ENCODE peak calls at places on chromosomes 1 and 21, in five cellular contexts. F is GM06990, A is bronchial epithelial cell, R is osteoblast, B is WERI-Rb-1. Q is an unnamed sample.

GRCh38 chr1:42013881-42014470 is 95.3 kb upstream of the HIVEP3 start:
- DNase-seq in F (no peak), A (no peak), R (no peak), B (no peak), Q (no peak)

GRCh38 chr1:12067900-12068821 is 5.1 kb downstream of the TNFRSF8 start:
- DNase-seq in F (peak; percentile 75), A (peak; percentile 65), R (peak; percentile 98), B (no peak), Q (peak; percentile 90)

GRCh38 chr1:230851291-230851691 is 17.0 kb downstream of the C1orf198 start:
- DNase-seq in F (no peak), A (no peak), R (no peak), B (no peak), Q (peak; percentile 82)

GRCh38 chr1:222329493-222330045 is 218.3 kb downstream of the HHIPL2 start:
- DNase-seq in F (no peak), A (no peak), R (no peak), B (no peak), Q (no peak)

GRCh38 chr1:11731719-11732283 is 4.1 kb upstream of the AGTRAP start:
- DNase-seq in F (no peak), A (no peak), R (peak; percentile 88), B (peak; percentile 44), Q (peak; percentile 80)

GRCh38 chr1:18434041-18434440 is 46.7 kb upstream of the KLHDC7A start:
- DNase-seq in F (no peak), A (no peak), R (no peak), B (no peak), Q (peak; percentile 26)

GRCh38 chr1:80675469-80675868 is 1125.3 kb upstream of the ADGRL2 start:
- DNase-seq in F (no peak), A (no peak), R (no peak), B (no peak), Q (no peak)

GRCh38 chr1:2099871-2100774 is 49.9 kb downstream of the PRKCZ start:
- DNase-seq in F (no peak), A (no peak), R (peak; percentile 96), B (no peak), Q (no peak)

GRCh38 chr1:201013991-201014815 is 9.3 kb downstream of the KIF21B start:
- DNase-seq in F (no peak), A (no peak), R (peak; percentile 69), B (peak; percentile 72), Q (peak; percentile 88)

GRCh38 chr1:149917590-149918144 is at the start of gene SV2A:
- DNase-seq in F (peak; percentile 42), A (no peak), R (peak; percentile 96), B (peak; percentile 88), Q (peak; percentile 93)

GRCh38 chr21:42127164-42128125 is 56.3 kb downstream of the UMODL1 start:
- DNase-seq in F (no peak), A (no peak), R (peak; percentile 31), B (no peak), Q (no peak)

GRCh38 chr1:64956241-64956640 is 10.1 kb downstream of the JAK1 start:
- DNase-seq in F (no peak), A (no peak), R (peak; percentile 60), B (no peak), Q (no peak)

GRCh38 chr1:100631015-100631521 is 88.5 kb upstream of the VCAM1 start:
- DNase-seq in F (no peak), A (peak; percentile 38), R (peak; percentile 88), B (no peak), Q (no peak)

GRCh38 chr1:202860744-202861419 is 28.1 kb downstream of the RABIF start:
- DNase-seq in F (peak; percentile 29), A (peak; percentile 79), R (no peak), B (peak; percentile 86), Q (peak; percentile 94)

GRCh38 chr1:215557504-215557903 is 9.6 kb upstream of the KCTD3 start:
- DNase-seq in F (no peak), A (no peak), R (no peak), B (no peak), Q (no peak)

GRCh38 chr1:209250970-209251636 is 332.4 kb upstream of the CAMK1G start:
- DNase-seq in F (no peak), A (no peak), R (no peak), B (peak; percentile 16), Q (no peak)

GRCh38 chr21:38236232-38236631 is 20.6 kb upstream of the KCNJ15 start:
- DNase-seq in F (no peak), A (peak; percentile 49), R (no peak), B (no peak), Q (no peak)

GRCh38 chr1:117843791-117844190 is 85.6 kb downstream of the GDAP2 start:
- DNase-seq in F (no peak), A (peak; percentile 63), R (no peak), B (no peak), Q (no peak)

GRCh38 chr1:53588053-53588779 is 129.0 kb downstream of the DMRTB1 start:
- DNase-seq in F (no peak), A (no peak), R (no peak), B (no peak), Q (no peak)

GRCh38 chr1:24683713-24684162 is 40.6 kb downstream of the SRRM1 start:
- DNase-seq in F (no peak), A (peak; percentile 99), R (peak; percentile 93), B (no peak), Q (no peak)

GRCh38 chr1:12627308-12627707 is 9.3 kb upstream of the DHRS3 start:
- DNase-seq in F (no peak), A (no peak), R (no peak), B (peak; percentile 71), Q (no peak)

GRCh38 chr1:43438006-43438405 is 15.7 kb downstream of the HYI start:
- DNase-seq in F (no peak), A (no peak), R (no peak), B (no peak), Q (peak; percentile 31)

GRCh38 chr1:43435146-43436145 is 18.3 kb downstream of the HYI start:
- DNase-seq in F (no peak), A (no peak), R (peak; percentile 93), B (no peak), Q (peak; percentile 64)

GRCh38 chr1:43437031-43437973 is 16.4 kb downstream of the HYI start:
- DNase-seq in F (no peak), A (no peak), R (no peak), B (no peak), Q (peak; percentile 34)

GRCh38 chr1:43434256-43434655 is 19.5 kb downstream of the HYI start:
- DNase-seq in F (no peak), A (no peak), R (no peak), B (no peak), Q (peak; percentile 16)

DNA sequence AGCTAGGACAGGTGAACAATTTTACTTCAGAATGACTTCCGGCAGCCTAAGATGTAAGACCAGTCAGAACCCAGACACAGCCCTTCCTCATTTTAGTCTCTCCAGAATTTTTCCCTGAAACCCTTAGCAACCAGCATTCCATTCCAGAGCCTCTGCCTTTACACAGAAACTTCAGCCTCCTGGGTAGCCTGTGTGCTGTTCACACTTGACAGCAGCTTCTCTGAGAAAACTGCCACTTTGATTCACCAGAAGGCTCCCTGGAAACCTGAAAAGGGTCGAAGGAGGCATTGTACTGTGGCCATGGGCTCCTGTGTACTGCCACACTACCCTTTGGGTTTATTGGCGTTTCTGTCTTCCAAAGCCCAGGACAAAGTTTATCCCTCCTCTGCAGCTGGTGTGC is 17.4 kb downstream of the HYI start:
- DNase-seq in F (no peak), A (no peak), R (no peak), B (no peak), Q (peak; percentile 21)
- H3K36me3 ChIP-seq in F (peaks cover 39% of the 10 kb centered on the region), A (peaks cover 45% of the 10 kb centered on the region), R (peaks cover 61% of the 10 kb centered on the region), B (peaks cover 80% of the 10 kb centered on the region), Q (peaks cover 54% of the 10 kb centered on the region)

GRCh38 chr1:156421062-156421938 is 52.3 kb downstream of the RHBG start:
- DNase-seq in F (peak; percentile 88), A (peak; percentile 45), R (peak; percentile 98), B (peak; percentile 94), Q (peak; percentile 97)

GRCh38 chr1:156421939-156422601 is 53.1 kb downstream of the RHBG start:
- DNase-seq in F (no peak), A (no peak), R (peak; percentile 35), B (no peak), Q (peak; percentile 86)

GRCh38 chr1:156420209-156421061 is 51.4 kb downstream of the RHBG start:
- DNase-seq in F (peak; percentile 61), A (no peak), R (peak; percentile 82), B (no peak), Q (peak; percentile 76)

GRCh38 chr1:156417700-156418015 is 48.6 kb downstream of the RHBG start:
- DNase-seq in F (no peak), A (no peak), R (no peak), B (no peak), Q (no peak)

DNA sequence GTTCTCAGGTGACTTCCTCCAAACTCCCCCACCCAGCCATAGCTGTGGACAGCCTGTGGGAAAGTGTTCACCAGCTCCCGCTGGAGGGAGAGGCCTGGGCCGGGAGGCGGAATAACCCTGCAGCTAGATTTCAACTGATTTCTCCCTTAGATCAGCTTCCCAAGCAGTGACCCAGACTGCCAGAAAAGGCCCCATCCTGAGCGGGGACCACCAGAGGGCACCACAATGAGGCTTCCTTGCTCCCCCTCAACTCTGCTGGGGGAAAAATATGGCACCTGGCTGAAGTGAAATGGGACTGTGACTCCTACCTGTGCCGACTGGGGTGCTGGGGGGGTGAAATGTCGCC is 50.8 kb downstream of the RHBG start:
- DNase-seq in F (no peak), A (no peak), R (peak; percentile 77), B (peak; percentile 63), Q (peak; percentile 91)
- TF ChIP-seq CTCF in F (peak; percentile 69), A (peak; percentile 2), R (peak; percentile 8), B (peak; percentile 83), Q (peak; percentile 83)

DNA sequence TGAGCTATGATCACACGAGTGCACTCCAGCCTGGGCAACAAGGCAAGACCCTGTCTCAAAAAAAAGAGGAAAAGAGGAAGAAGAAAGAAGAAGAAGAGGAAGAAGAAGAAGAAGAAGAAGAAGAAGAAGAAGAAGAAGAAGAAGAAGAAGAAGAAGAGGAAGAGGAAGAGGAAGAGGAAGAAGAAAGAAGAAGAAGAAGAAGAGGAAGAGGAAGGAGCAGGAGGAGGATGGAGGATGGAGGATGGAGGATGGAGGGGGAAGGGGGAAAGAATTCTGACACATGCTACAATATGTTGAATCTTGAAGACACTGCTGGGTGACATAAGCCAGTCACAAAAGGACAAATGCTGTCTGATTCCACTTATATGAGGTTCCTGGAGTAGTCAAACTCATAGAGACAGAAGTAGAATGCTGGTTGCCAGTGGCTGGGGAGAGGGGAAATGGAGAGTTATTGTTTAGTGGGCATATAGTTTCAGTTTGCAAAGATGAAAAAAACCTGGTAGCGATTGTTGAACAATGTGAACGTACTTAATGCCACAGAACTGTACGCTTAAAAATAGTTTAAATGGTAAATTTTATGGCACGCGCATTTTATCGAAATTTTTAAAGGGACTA is 47.3 kb upstream of the COA6 start:
- DNase-seq in F (no peak), A (no peak), R (no peak), B (no peak), Q (no peak)
- H3K4me3 ChIP-seq in F (peak overlapping the region; percentile 61), A (no peak overlapping the region), R (peak overlapping the region; percentile 60), B (no peak overlapping the region), Q (no peak overlapping the region)

GRCh38 chr1:15418811-15419515 is 9.3 kb downstream of the EFHD2 start:
- DNase-seq in F (no peak), A (peak; percentile 96), R (peak; percentile 73), B (no peak), Q (no peak)

GRCh38 chr1:15423355-15424077 is 13.8 kb downstream of the EFHD2 start:
- DNase-seq in F (no peak), A (no peak), R (peak; percentile 79), B (no peak), Q (no peak)

GRCh38 chr1:15424146-15424667 is 14.0 kb upstream of the CTRC start:
- DNase-seq in F (no peak), A (peak; percentile 65), R (peak; percentile 59), B (no peak), Q (no peak)

GRCh38 chr1:15422871-15423270 is 13.2 kb downstream of the EFHD2 start:
- DNase-seq in F (no peak), A (no peak), R (peak; percentile 3), B (no peak), Q (no peak)

GRCh38 chr1:15420853-15421465 is 11.3 kb downstream of the EFHD2 start:
- DNase-seq in F (no peak), A (no peak), R (peak; percentile 71), B (no peak), Q (no peak)
- H3K36me3 ChIP-seq in F (peaks cover 10% of the 10 kb centered on the region), A (peaks cover 8% of the 10 kb centered on the region), R (no peaks in the 10 kb centered on the region), B (peaks cover 44% of the 10 kb centered on the region), Q (peaks cover 30% of the 10 kb centered on the region)

Q was measured in endodermal cell.